ENCODE peak calls at places on chromosome 6, in eight cellular contexts. One of them, this sample, is unnamed.

GRCh38 chr6:71028236-71028876 is 71.5 kb upstream of the B3GAT2 start:
- DNase-seq in COR-L47: no peak
- DNase-seq in brain microvascular endothelial cell: no peak
- DNase-seq in T-helper 2 cell: no peak
- DNase-seq in H4: no peak
- DNase-seq in activated CD8-positive, alpha-beta memory T cell treated with anti-CD3 and anti-CD28 coated beads for 4 hours: no peak
- DNase-seq in HFF-Myc: no peak
- DNase-seq in RPMI8226: no peak
- DNase-seq in this sample: no peak

GRCh38 chr6:148525453-148525852 is 182.8 kb downstream of the SASH1 start:
- DNase-seq in H4: peak; percentile 51
- DNase-seq in HFF-Myc: no peak
- DNase-seq in activated CD8-positive, alpha-beta memory T cell treated with anti-CD3 and anti-CD28 coated beads for 4 hours: no peak
- DNase-seq in T-helper 2 cell: no peak
- DNase-seq in COR-L47: no peak
- DNase-seq in RPMI8226: no peak
- DNase-seq in brain microvascular endothelial cell: peak; percentile 95
- DNase-seq in this sample: no peak

GRCh38 chr6:43636312-43636667 is 650 bp downstream of the MAD2L1BP start:
- DNase-seq in HFF-Myc: no peak
- DNase-seq in activated CD8-positive, alpha-beta memory T cell treated with anti-CD3 and anti-CD28 coated beads for 4 hours: no peak
- DNase-seq in brain microvascular endothelial cell: peak; percentile 14
- DNase-seq in COR-L47: no peak
- DNase-seq in RPMI8226: peak; percentile 24
- DNase-seq in T-helper 2 cell: no peak
- DNase-seq in H4: no peak
- DNase-seq in this sample: peak; percentile 14

GRCh38 chr6:132198040-132198439 is 203.2 kb downstream of the MOXD1 start:
- DNase-seq in COR-L47: no peak
- DNase-seq in brain microvascular endothelial cell: peak; percentile 52
- DNase-seq in HFF-Myc: no peak
- DNase-seq in RPMI8226: no peak
- DNase-seq in activated CD8-positive, alpha-beta memory T cell treated with anti-CD3 and anti-CD28 coated beads for 4 hours: no peak
- DNase-seq in H4: no peak
- DNase-seq in T-helper 2 cell: no peak
- DNase-seq in this sample: no peak

GRCh38 chr6:169894377-169894960 is 143.0 kb downstream of the ERMARD start:
- DNase-seq in T-helper 2 cell: no peak
- DNase-seq in RPMI8226: no peak
- DNase-seq in COR-L47: no peak
- DNase-seq in HFF-Myc: no peak
- DNase-seq in H4: no peak
- DNase-seq in activated CD8-positive, alpha-beta memory T cell treated with anti-CD3 and anti-CD28 coated beads for 4 hours: no peak
- DNase-seq in brain microvascular endothelial cell: no peak
- DNase-seq in this sample: no peak

GRCh38 chr6:7235712-7236311 is 77.2 kb downstream of the SSR1 start:
- DNase-seq in RPMI8226: no peak
- DNase-seq in T-helper 2 cell: no peak
- DNase-seq in H4: no peak
- DNase-seq in activated CD8-positive, alpha-beta memory T cell treated with anti-CD3 and anti-CD28 coated beads for 4 hours: no peak
- DNase-seq in COR-L47: peak; percentile 6
- DNase-seq in HFF-Myc: no peak
- DNase-seq in brain microvascular endothelial cell: no peak
- DNase-seq in this sample: no peak

GRCh38 chr6:24891004-24891403 is 44.8 kb downstream of the RIPOR2 start:
- DNase-seq in T-helper 2 cell: no peak
- DNase-seq in COR-L47: no peak
- DNase-seq in activated CD8-positive, alpha-beta memory T cell treated with anti-CD3 and anti-CD28 coated beads for 4 hours: no peak
- DNase-seq in HFF-Myc: peak; percentile 89
- DNase-seq in H4: no peak
- DNase-seq in brain microvascular endothelial cell: no peak
- DNase-seq in RPMI8226: no peak
- DNase-seq in this sample: no peak

GRCh38 chr6:41719796-41720620 is 15.4 kb downstream of the TFEB start:
- DNase-seq in COR-L47: no peak
- DNase-seq in T-helper 2 cell: no peak
- DNase-seq in HFF-Myc: no peak
- DNase-seq in brain microvascular endothelial cell: no peak
- DNase-seq in RPMI8226: no peak
- DNase-seq in activated CD8-positive, alpha-beta memory T cell treated with anti-CD3 and anti-CD28 coated beads for 4 hours: no peak
- DNase-seq in H4: no peak
- DNase-seq in this sample: no peak

GRCh38 chr6:36679043-36679821 is 718 bp downstream of the CDKN1A start:
- DNase-seq in T-helper 2 cell: peak; percentile 23
- DNase-seq in RPMI8226: peak; percentile 57
- DNase-seq in brain microvascular endothelial cell: no peak
- DNase-seq in HFF-Myc: no peak
- DNase-seq in H4: peak; percentile 48
- DNase-seq in COR-L47: peak; percentile 14
- DNase-seq in activated CD8-positive, alpha-beta memory T cell treated with anti-CD3 and anti-CD28 coated beads for 4 hours: no peak
- DNase-seq in this sample: peak; percentile 32

GRCh38 chr6:20403080-20403765 is 1.5 kb downstream of the E2F3 start:
- DNase-seq in RPMI8226: peak; percentile 98
- DNase-seq in H4: peak; percentile 92
- DNase-seq in activated CD8-positive, alpha-beta memory T cell treated with anti-CD3 and anti-CD28 coated beads for 4 hours: peak; percentile 88
- DNase-seq in HFF-Myc: no peak
- DNase-seq in COR-L47: peak; percentile 57
- DNase-seq in brain microvascular endothelial cell: peak; percentile 59
- DNase-seq in T-helper 2 cell: peak; percentile 71
- DNase-seq in this sample: peak; percentile 74